ENCODE peak calls at places on chromosomes 11 and 22, in five cellular contexts. One of them, this sample, is unnamed.

GRCh38 chr11:44104472-44105294 is 9.2 kb downstream of the EXT2 start:
- DNase-seq in tibial nerve: no peak
- DNase-seq in H1: no peak
- DNase-seq in tibial artery: no peak
- DNase-seq in pancreas: no peak
- DNase-seq in this sample: no peak

GRCh38 chr22:30591191-30591587 is 521 bp downstream of the PES1 start:
- DNase-seq in H1: no peak
- DNase-seq in pancreas: no peak
- DNase-seq in tibial nerve: no peak
- DNase-seq in tibial artery: no peak
- DNase-seq in this sample: peak; percentile 29

GRCh38 chr11:40029406-40029805 is 1430.0 kb downstream of the LRRC4C start:
- DNase-seq in tibial artery: no peak
- DNase-seq in pancreas: no peak
- DNase-seq in tibial nerve: no peak
- DNase-seq in H1: no peak
- DNase-seq in this sample: no peak

GRCh38 chr11:55726715-55727324 is 46.4 kb upstream of the OR5D13 start:
- DNase-seq in pancreas: no peak
- DNase-seq in H1: no peak
- DNase-seq in tibial nerve: no peak
- DNase-seq in tibial artery: no peak
- DNase-seq in this sample: no peak

GRCh38 chr11:83403990-83404389 is 117.8 kb upstream of the CCDC90B start:
- DNase-seq in pancreas: no peak
- DNase-seq in tibial nerve: no peak
- DNase-seq in tibial artery: no peak
- DNase-seq in H1: no peak
- DNase-seq in this sample: no peak

GRCh38 chr11:36459046-36459445 is 51.0 kb downstream of the TRAF6 start:
- DNase-seq in H1: no peak
- DNase-seq in tibial artery: no peak
- DNase-seq in pancreas: no peak
- DNase-seq in tibial nerve: no peak
- DNase-seq in this sample: no peak

GRCh38 chr11:86800076-86800955 is at the start of gene PRSS23:
- DNase-seq in tibial nerve: no peak
- DNase-seq in tibial artery: peak; percentile 63
- DNase-seq in H1: no peak
- DNase-seq in pancreas: peak; percentile 72
- DNase-seq in this sample: no peak

GRCh38 chr11:14741195-14741594 is 97.6 kb downstream of the PDE3B start:
- DNase-seq in tibial artery: no peak
- DNase-seq in pancreas: no peak
- DNase-seq in H1: no peak
- DNase-seq in tibial nerve: no peak
- DNase-seq in this sample: no peak

GRCh38 chr22:29664731-29665130 is 55.1 kb upstream of the CABP7 start:
- DNase-seq in H1: no peak
- DNase-seq in pancreas: no peak
- DNase-seq in tibial nerve: no peak
- DNase-seq in tibial artery: no peak
- DNase-seq in this sample: no peak

GRCh38 chr11:72190581-72191205 is 1.2 kb upstream of the FOLR1 start:
- DNase-seq in tibial artery: no peak
- DNase-seq in tibial nerve: no peak
- DNase-seq in H1: no peak
- DNase-seq in pancreas: no peak
- DNase-seq in this sample: no peak

GRCh38 chr22:49440931-49441330 is 386.7 kb downstream of the BRD1 start:
- DNase-seq in H1: no peak
- DNase-seq in pancreas: no peak
- DNase-seq in tibial nerve: no peak
- DNase-seq in tibial artery: no peak
- DNase-seq in this sample: no peak

GRCh38 chr11:106076421-106076922 is 675 bp downstream of the KBTBD3 start:
- DNase-seq in H1: no peak
- DNase-seq in tibial nerve: peak; percentile 9
- DNase-seq in tibial artery: no peak
- DNase-seq in pancreas: peak; percentile 6
- DNase-seq in this sample: peak; percentile 21

DNA sequence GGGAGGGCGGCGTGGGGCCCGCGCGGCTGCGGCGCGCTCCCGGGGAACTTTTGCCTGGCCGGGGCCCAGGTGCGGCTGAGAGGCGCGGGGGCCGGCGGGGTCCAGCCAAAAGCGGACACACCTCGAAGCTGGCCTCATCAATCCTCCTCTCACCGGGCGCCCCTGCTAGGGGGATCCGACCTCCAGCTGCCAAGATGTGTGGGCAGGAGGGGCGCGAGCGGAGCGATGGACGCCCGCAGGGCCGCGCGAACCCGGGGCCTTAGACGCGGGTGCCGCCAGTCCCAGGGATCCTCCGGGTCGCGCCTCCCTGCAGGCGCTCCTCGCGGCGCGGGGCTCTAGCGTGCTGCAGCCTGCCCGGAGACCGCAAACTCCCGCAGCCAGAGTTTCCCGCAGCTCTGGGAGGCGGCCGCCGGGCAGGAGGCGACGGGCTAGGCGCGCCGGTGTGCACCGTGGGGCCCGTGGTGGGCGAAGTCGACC is 785 bp downstream of the IGSF9B start:
- DNase-seq in pancreas: no peak
- DNase-seq in H1: no peak
- DNase-seq in tibial artery: no peak
- DNase-seq in tibial nerve: no peak
- DNase-seq in this sample: no peak
- H3K4me3 ChIP-seq in pancreas: peak overlapping the region; percentile 70
- H3K4me3 ChIP-seq in H1: peak overlapping the region; percentile 47
- H3K4me3 ChIP-seq in tibial artery: peak overlapping the region; percentile 88
- H3K4me3 ChIP-seq in tibial nerve: peak overlapping the region; percentile 61
- H3K4me3 ChIP-seq in this sample: no peak overlapping the region

GRCh38 chr11:64100345-64100744 is 64.6 kb downstream of the FLRT1 start:
- DNase-seq in tibial nerve: no peak
- DNase-seq in pancreas: no peak
- DNase-seq in tibial artery: no peak
- DNase-seq in H1: no peak
- DNase-seq in this sample: no peak
- TF ChIP-seq CTCF in tibial nerve: no peak
- TF ChIP-seq CTCF in pancreas: no peak
- TF ChIP-seq CTCF in tibial artery: no peak
- TF ChIP-seq CTCF in H1: peak; percentile 83
- TF ChIP-seq CTCF in this sample: peak; percentile 14

GRCh38 chr11:122851366-122852011 is 13.2 kb downstream of the CRTAM start:
- DNase-seq in tibial nerve: no peak
- DNase-seq in H1: no peak
- DNase-seq in tibial artery: no peak
- DNase-seq in pancreas: no peak
- DNase-seq in this sample: peak; percentile 11

GRCh38 chr11:122850076-122850631 is 11.9 kb downstream of the CRTAM start:
- DNase-seq in pancreas: no peak
- DNase-seq in H1: no peak
- DNase-seq in tibial nerve: no peak
- DNase-seq in tibial artery: no peak
- DNase-seq in this sample: peak; percentile 69

GRCh38 chr11:122853971-122854446 is 15.7 kb downstream of the CRTAM start:
- DNase-seq in tibial artery: peak; percentile 30
- DNase-seq in pancreas: peak; percentile 13
- DNase-seq in tibial nerve: peak; percentile 82
- DNase-seq in H1: no peak
- DNase-seq in this sample: peak; percentile 78

GRCh38 chr11:122853261-122853660 is 15.0 kb downstream of the CRTAM start:
- DNase-seq in tibial artery: no peak
- DNase-seq in H1: no peak
- DNase-seq in tibial nerve: no peak
- DNase-seq in pancreas: no peak
- DNase-seq in this sample: no peak

DNA sequence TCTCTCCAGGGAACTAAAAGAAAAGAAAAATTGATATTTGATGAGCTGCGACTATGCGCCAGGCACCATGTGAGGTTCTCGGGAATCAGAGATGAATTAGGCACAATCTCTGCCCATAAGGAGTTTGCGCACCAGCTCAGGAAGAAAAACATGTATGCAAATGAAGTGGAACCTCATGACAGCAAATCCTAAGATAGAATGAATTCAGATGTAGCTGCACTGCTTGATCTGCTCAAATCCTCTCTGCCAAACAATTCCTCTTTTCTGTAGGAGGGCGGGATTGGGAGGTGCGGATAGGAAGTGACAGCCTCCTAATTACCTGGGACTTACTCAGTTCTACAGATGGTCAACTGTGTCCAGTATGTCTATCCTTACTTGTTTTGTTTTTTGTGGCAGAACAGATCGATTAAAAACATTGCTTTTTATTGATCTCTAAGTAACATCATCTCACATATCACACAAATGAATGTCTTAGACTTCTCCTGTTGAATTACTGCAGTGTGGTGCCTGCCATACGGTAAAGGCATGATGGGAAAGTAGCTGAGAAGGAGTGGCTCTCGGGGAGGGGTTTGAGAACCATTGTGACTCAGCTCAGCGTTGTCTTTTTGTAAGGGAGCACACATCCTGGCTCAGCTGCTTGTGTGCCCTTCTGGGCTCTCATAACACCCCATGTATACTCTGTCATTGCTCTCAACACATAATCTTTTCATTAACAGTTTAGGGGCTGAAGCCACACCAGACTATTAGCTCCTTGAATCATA is 14.0 kb downstream of the CRTAM start:
- DNase-seq in H1: no peak
- DNase-seq in pancreas: no peak
- DNase-seq in tibial artery: no peak
- DNase-seq in tibial nerve: no peak
- DNase-seq in this sample: peak; percentile 61
- H3K4me3 ChIP-seq in H1: no peak overlapping the region
- H3K4me3 ChIP-seq in pancreas: no peak overlapping the region
- H3K4me3 ChIP-seq in tibial artery: no peak overlapping the region
- H3K4me3 ChIP-seq in tibial nerve: no peak overlapping the region
- H3K4me3 ChIP-seq in this sample: no peak overlapping the region

DNA sequence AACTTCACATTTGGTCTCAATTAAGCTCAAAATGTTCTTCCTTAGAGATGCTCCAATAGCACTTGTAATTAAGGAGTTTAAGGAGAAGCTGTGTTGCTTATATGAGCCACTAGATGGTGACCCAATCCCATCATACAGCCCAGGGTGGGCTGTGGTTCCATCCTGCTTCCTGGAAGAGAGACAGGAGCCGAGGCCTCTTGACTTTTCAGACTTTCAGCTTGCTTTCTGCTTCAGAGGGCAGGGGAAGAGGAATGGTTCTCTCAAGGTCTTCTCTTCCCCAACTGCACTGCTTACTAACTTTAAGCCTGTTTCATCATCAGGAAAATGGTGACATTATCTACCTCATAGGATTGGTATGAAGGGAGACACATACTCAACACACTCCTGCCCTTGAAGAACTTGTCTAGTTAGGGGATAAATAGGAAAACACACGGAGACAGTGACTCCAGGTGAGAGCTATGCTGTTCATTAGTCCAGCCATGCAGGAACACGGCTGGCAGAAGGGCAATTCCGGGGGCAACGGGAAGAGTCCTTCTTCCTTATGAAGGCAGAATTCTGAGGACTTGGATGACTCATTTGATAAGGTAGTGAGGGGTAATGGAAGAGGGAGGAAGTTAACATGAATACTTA is 20.1 kb downstream of the TMEM218 start:
- DNase-seq in tibial nerve: no peak
- DNase-seq in tibial artery: no peak
- DNase-seq in H1: peak; percentile 41
- DNase-seq in pancreas: no peak
- DNase-seq in this sample: peak; percentile 89
- TF ChIP-seq CTCF in tibial nerve: peak; percentile 62
- TF ChIP-seq CTCF in tibial artery: peak; percentile 36
- TF ChIP-seq CTCF in H1: peak; percentile 38
- TF ChIP-seq CTCF in pancreas: no peak
- TF ChIP-seq CTCF in this sample: peak; percentile 40

DNA sequence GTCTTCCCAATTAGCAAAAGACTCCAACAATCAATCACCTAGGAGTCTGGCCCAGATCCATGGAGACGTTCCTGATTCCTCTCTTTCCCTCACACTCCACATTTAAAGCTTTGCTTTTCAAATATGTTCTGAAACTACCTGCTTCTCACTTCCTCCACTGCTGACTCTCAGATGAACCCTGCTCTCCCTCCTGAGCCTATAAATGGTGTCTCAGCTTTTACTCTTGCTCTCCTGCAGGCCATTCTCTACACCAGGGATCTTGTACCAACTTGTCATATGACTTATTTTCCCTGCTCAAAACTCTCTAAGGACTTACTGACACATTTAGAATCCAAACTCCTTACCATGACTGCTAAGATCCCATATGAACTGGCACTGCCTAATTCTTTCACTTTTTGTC is 138.4 kb upstream of the DDI1 start:
- DNase-seq in tibial artery: no peak
- DNase-seq in pancreas: no peak
- DNase-seq in H1: no peak
- DNase-seq in tibial nerve: no peak
- DNase-seq in this sample: peak; percentile 61
- H3K4me3 ChIP-seq in tibial artery: no peak overlapping the region
- H3K4me3 ChIP-seq in pancreas: no peak overlapping the region
- H3K4me3 ChIP-seq in H1: no peak overlapping the region
- H3K4me3 ChIP-seq in tibial nerve: no peak overlapping the region
- H3K4me3 ChIP-seq in this sample: no peak overlapping the region